ENCODE peak calls at places on chromosomes 2 and 18, in seven cellular contexts. One of them, this sample, is unnamed.

GRCh38 chr2:39563572-39563971 is 102.1 kb upstream of the TMEM178A start:
- DNase-seq in CD8-positive, alpha-beta T cell: no peak
- DNase-seq in HCT116: no peak
- DNase-seq in hepatocyte: no peak
- DNase-seq in astrocyte: no peak
- DNase-seq in psoas muscle: no peak
- DNase-seq in endodermal cell: no peak
- DNase-seq in this sample: no peak

GRCh38 chr18:473687-474265 is 26.7 kb downstream of the COLEC12 start:
- DNase-seq in CD8-positive, alpha-beta T cell: no peak
- DNase-seq in HCT116: no peak
- DNase-seq in hepatocyte: no peak
- DNase-seq in astrocyte: no peak
- DNase-seq in psoas muscle: no peak
- DNase-seq in endodermal cell: no peak
- DNase-seq in this sample: peak

GRCh38 chr18:49160075-49160930 is 209.5 kb upstream of the SMAD7 start:
- DNase-seq in CD8-positive, alpha-beta T cell: no peak
- DNase-seq in HCT116: no peak
- DNase-seq in hepatocyte: no peak
- DNase-seq in astrocyte: peak
- DNase-seq in psoas muscle: no peak
- DNase-seq in endodermal cell: no peak
- DNase-seq in this sample: peak

GRCh38 chr2:236928353-236929153 is 157.1 kb upstream of the COPS8 start:
- DNase-seq in CD8-positive, alpha-beta T cell: no peak
- DNase-seq in HCT116: no peak
- DNase-seq in hepatocyte: no peak
- DNase-seq in astrocyte: no peak
- DNase-seq in psoas muscle: no peak
- DNase-seq in endodermal cell: no peak
- DNase-seq in this sample: peak

GRCh38 chr18:48486762-48487161 is 52.1 kb upstream of the CTIF start:
- DNase-seq in CD8-positive, alpha-beta T cell: no peak
- DNase-seq in HCT116: no peak
- DNase-seq in hepatocyte: peak
- DNase-seq in astrocyte: peak
- DNase-seq in psoas muscle: no peak
- DNase-seq in endodermal cell: no peak
- DNase-seq in this sample: peak

GRCh38 chr2:172288603-172289002 is 138.8 kb upstream of the ITGA6 start:
- DNase-seq in CD8-positive, alpha-beta T cell: peak
- DNase-seq in HCT116: peak
- DNase-seq in hepatocyte: peak
- DNase-seq in astrocyte: peak
- DNase-seq in psoas muscle: no peak
- DNase-seq in endodermal cell: peak
- DNase-seq in this sample: no peak

GRCh38 chr2:237227190-237227988 is 141.7 kb downstream of the COPS8 start:
- DNase-seq in CD8-positive, alpha-beta T cell: no peak
- DNase-seq in HCT116: peak
- DNase-seq in hepatocyte: no peak
- DNase-seq in astrocyte: peak
- DNase-seq in psoas muscle: no peak
- DNase-seq in endodermal cell: no peak
- DNase-seq in this sample: peak

GRCh38 chr2:238739668-238740067 is 108.2 kb upstream of the TWIST2 start:
- DNase-seq in CD8-positive, alpha-beta T cell: no peak
- DNase-seq in HCT116: no peak
- DNase-seq in hepatocyte: no peak
- DNase-seq in astrocyte: no peak
- DNase-seq in psoas muscle: no peak
- DNase-seq in endodermal cell: peak
- DNase-seq in this sample: no peak

GRCh38 chr2:230737791-230738226 is 25.2 kb downstream of the CAB39 start:
- DNase-seq in CD8-positive, alpha-beta T cell: no peak
- DNase-seq in HCT116: no peak
- DNase-seq in hepatocyte: peak
- DNase-seq in astrocyte: no peak
- DNase-seq in psoas muscle: no peak
- DNase-seq in endodermal cell: no peak
- DNase-seq in this sample: peak

GRCh38 chr2:40371525-40372277 is 80.2 kb downstream of the SLC8A1 start:
- DNase-seq in CD8-positive, alpha-beta T cell: no peak
- DNase-seq in HCT116: no peak
- DNase-seq in hepatocyte: peak
- DNase-seq in astrocyte: peak
- DNase-seq in psoas muscle: peak
- DNase-seq in endodermal cell: peak
- DNase-seq in this sample: peak

GRCh38 chr2:31764169-31764568 is 183.4 kb upstream of the SRD5A2 start:
- DNase-seq in CD8-positive, alpha-beta T cell: no peak
- DNase-seq in HCT116: no peak
- DNase-seq in hepatocyte: peak
- DNase-seq in astrocyte: no peak
- DNase-seq in psoas muscle: no peak
- DNase-seq in endodermal cell: no peak
- DNase-seq in this sample: no peak

GRCh38 chr2:204432196-204432595 is 113.1 kb upstream of the PARD3B start:
- DNase-seq in CD8-positive, alpha-beta T cell: no peak
- DNase-seq in HCT116: no peak
- DNase-seq in hepatocyte: no peak
- DNase-seq in astrocyte: no peak
- DNase-seq in psoas muscle: no peak
- DNase-seq in endodermal cell: no peak
- DNase-seq in this sample: no peak

GRCh38 chr18:42614619-42615293 is 500.7 kb downstream of the RIT2 start:
- DNase-seq in CD8-positive, alpha-beta T cell: no peak
- DNase-seq in HCT116: no peak
- DNase-seq in hepatocyte: peak
- DNase-seq in astrocyte: peak
- DNase-seq in psoas muscle: no peak
- DNase-seq in endodermal cell: no peak
- DNase-seq in this sample: peak

GRCh38 chr18:36663312-36663711 is 165.5 kb downstream of the TPGS2 start:
- DNase-seq in CD8-positive, alpha-beta T cell: no peak
- DNase-seq in HCT116: no peak
- DNase-seq in hepatocyte: no peak
- DNase-seq in astrocyte: no peak
- DNase-seq in psoas muscle: no peak
- DNase-seq in endodermal cell: no peak
- DNase-seq in this sample: peak

GRCh38 chr2:173355132-173355865 is 627 bp downstream of the CDCA7 start:
- DNase-seq in CD8-positive, alpha-beta T cell: peak
- DNase-seq in HCT116: peak
- DNase-seq in hepatocyte: peak
- DNase-seq in astrocyte: peak
- DNase-seq in psoas muscle: peak
- DNase-seq in endodermal cell: peak
- DNase-seq in this sample: peak

GRCh38 chr2:134776836-134777235 is 58.0 kb upstream of the TMEM163 start:
- DNase-seq in CD8-positive, alpha-beta T cell: no peak
- DNase-seq in HCT116: no peak
- DNase-seq in hepatocyte: no peak
- DNase-seq in astrocyte: no peak
- DNase-seq in psoas muscle: no peak
- DNase-seq in endodermal cell: no peak
- DNase-seq in this sample: no peak

GRCh38 chr2:134780977-134781376 is 57.4 kb upstream of the ACMSD start:
- DNase-seq in CD8-positive, alpha-beta T cell: no peak
- DNase-seq in HCT116: no peak
- DNase-seq in hepatocyte: no peak
- DNase-seq in astrocyte: no peak
- DNase-seq in psoas muscle: no peak
- DNase-seq in endodermal cell: no peak
- DNase-seq in this sample: no peak

GRCh38 chr2:134777593-134777992 is 58.8 kb upstream of the TMEM163 start:
- DNase-seq in CD8-positive, alpha-beta T cell: no peak
- DNase-seq in HCT116: no peak
- DNase-seq in hepatocyte: no peak
- DNase-seq in astrocyte: no peak
- DNase-seq in psoas muscle: no peak
- DNase-seq in endodermal cell: no peak
- DNase-seq in this sample: no peak

GRCh38 chr2:134774786-134775641 is 56.2 kb upstream of the TMEM163 start:
- DNase-seq in CD8-positive, alpha-beta T cell: no peak
- DNase-seq in HCT116: peak
- DNase-seq in hepatocyte: no peak
- DNase-seq in astrocyte: no peak
- DNase-seq in psoas muscle: no peak
- DNase-seq in endodermal cell: peak
- DNase-seq in this sample: peak

DNA sequence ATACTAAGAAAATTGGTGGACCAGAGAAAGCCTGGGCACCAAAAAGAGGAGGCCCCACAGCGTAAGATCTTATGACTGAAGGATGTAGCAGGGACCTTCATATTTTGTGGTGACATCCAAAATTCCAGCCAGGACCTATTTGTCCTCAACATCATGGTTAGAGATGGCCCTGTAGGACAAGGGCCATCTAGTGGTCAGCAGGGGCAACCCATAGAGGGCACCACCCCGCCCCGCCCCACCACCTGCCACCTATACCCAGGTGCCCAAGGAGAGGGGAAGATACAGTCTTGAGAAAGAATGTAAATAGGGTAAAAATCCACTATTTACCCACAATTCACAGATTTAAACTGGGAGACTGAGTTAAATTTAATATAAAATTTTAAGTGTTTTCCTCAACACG is 59.6 kb upstream of the TMEM163 start:
- DNase-seq in CD8-positive, alpha-beta T cell: no peak
- DNase-seq in HCT116: no peak
- DNase-seq in hepatocyte: no peak
- DNase-seq in astrocyte: no peak
- DNase-seq in psoas muscle: no peak
- DNase-seq in endodermal cell: peak
- DNase-seq in this sample: no peak
- TF ChIP-seq CTCF in CD8-positive, alpha-beta T cell: no peak
- TF ChIP-seq CTCF in HCT116: peak
- TF ChIP-seq CTCF in hepatocyte: peak
- TF ChIP-seq CTCF in astrocyte: no peak
- TF ChIP-seq CTCF in psoas muscle: no peak
- TF ChIP-seq CTCF in endodermal cell: peak
- TF ChIP-seq CTCF in this sample: peak

GRCh38 chr2:189551808-189552207 is 28.8 kb downstream of the SLC40A1 start:
- DNase-seq in CD8-positive, alpha-beta T cell: no peak
- DNase-seq in HCT116: no peak
- DNase-seq in hepatocyte: no peak
- DNase-seq in astrocyte: no peak
- DNase-seq in psoas muscle: no peak
- DNase-seq in endodermal cell: no peak
- DNase-seq in this sample: no peak

GRCh38 chr2:189552334-189552990 is 28.1 kb downstream of the SLC40A1 start:
- DNase-seq in CD8-positive, alpha-beta T cell: no peak
- DNase-seq in HCT116: no peak
- DNase-seq in hepatocyte: peak
- DNase-seq in astrocyte: peak
- DNase-seq in psoas muscle: no peak
- DNase-seq in endodermal cell: no peak
- DNase-seq in this sample: peak

GRCh38 chr2:189548686-189549439 is 31.7 kb downstream of the SLC40A1 start:
- DNase-seq in CD8-positive, alpha-beta T cell: no peak
- DNase-seq in HCT116: no peak
- DNase-seq in hepatocyte: no peak
- DNase-seq in astrocyte: no peak
- DNase-seq in psoas muscle: no peak
- DNase-seq in endodermal cell: no peak
- DNase-seq in this sample: no peak

GRCh38 chr2:189552991-189553404 is 27.6 kb downstream of the SLC40A1 start:
- DNase-seq in CD8-positive, alpha-beta T cell: no peak
- DNase-seq in HCT116: no peak
- DNase-seq in hepatocyte: no peak
- DNase-seq in astrocyte: no peak
- DNase-seq in psoas muscle: no peak
- DNase-seq in endodermal cell: no peak
- DNase-seq in this sample: peak

DNA sequence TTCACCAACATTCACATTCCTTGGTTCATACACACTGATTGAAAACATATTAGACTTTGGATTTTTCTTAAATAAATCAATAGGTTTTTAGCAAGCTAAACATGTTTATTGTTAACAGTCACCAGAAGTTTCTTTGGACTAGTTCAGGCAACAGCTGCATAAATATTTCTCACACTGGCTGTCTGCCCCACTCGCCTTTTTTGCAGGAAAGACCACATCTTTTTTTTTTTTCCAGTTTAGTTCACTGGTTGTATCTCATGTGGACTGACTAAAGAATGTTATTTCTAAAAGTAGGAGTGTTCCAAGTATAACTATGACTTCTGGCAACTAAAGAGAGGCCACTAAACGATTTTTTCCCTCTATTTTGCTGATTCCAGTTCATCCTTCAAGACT is 31.1 kb downstream of the SLC40A1 start:
- DNase-seq in CD8-positive, alpha-beta T cell: no peak
- DNase-seq in HCT116: no peak
- DNase-seq in hepatocyte: no peak
- DNase-seq in astrocyte: peak
- DNase-seq in psoas muscle: no peak
- DNase-seq in endodermal cell: no peak
- DNase-seq in this sample: peak
- H3K4me3 ChIP-seq in CD8-positive, alpha-beta T cell: no peak
- H3K4me3 ChIP-seq in HCT116: no peak
- H3K4me3 ChIP-seq in hepatocyte: no peak
- H3K4me3 ChIP-seq in astrocyte: no peak
- H3K4me3 ChIP-seq in psoas muscle: no peak
- H3K4me3 ChIP-seq in endodermal cell: no peak
- H3K4me3 ChIP-seq in this sample: no peak

GRCh38 chr18:54828290-54828871 is at the start of gene RAB27B:
- DNase-seq in CD8-positive, alpha-beta T cell: peak
- DNase-seq in HCT116: peak
- DNase-seq in hepatocyte: peak
- DNase-seq in astrocyte: peak
- DNase-seq in psoas muscle: peak
- DNase-seq in endodermal cell: peak
- DNase-seq in this sample: peak
- TF ChIP-seq CTCF in CD8-positive, alpha-beta T cell: no peak
- TF ChIP-seq CTCF in HCT116: no peak
- TF ChIP-seq CTCF in hepatocyte: no peak
- TF ChIP-seq CTCF in astrocyte: no peak
- TF ChIP-seq CTCF in psoas muscle: no peak
- TF ChIP-seq CTCF in endodermal cell: peak
- TF ChIP-seq CTCF in this sample: no peak

GRCh38 chr2:48343154-48343553 is 186.8 kb upstream of the STON1 start:
- DNase-seq in CD8-positive, alpha-beta T cell: no peak
- DNase-seq in HCT116: no peak
- DNase-seq in hepatocyte: no peak
- DNase-seq in astrocyte: no peak
- DNase-seq in psoas muscle: no peak
- DNase-seq in endodermal cell: no peak
- DNase-seq in this sample: no peak
- H3K4me3 ChIP-seq in CD8-positive, alpha-beta T cell: no peak
- H3K4me3 ChIP-seq in HCT116: no peak
- H3K4me3 ChIP-seq in hepatocyte: no peak
- H3K4me3 ChIP-seq in astrocyte: no peak
- H3K4me3 ChIP-seq in psoas muscle: no peak
- H3K4me3 ChIP-seq in endodermal cell: no peak
- H3K4me3 ChIP-seq in this sample: no peak